ENCODE peak calls at places on chromosomes 6 and 20, in five cellular contexts. One of them, this sample, is unnamed.

GRCh38 chr20:23060629-23061028 is 11.2 kb upstream of the THBD start:
- DNase-seq in Peyer's patch: no peak
- DNase-seq in AG20443: no peak
- DNase-seq in mesendoderm: no peak
- DNase-seq in fibroblast of villous mesenchyme: peak
- DNase-seq in this sample: no peak

GRCh38 chr6:45044510-45045252 is 283.4 kb upstream of the RUNX2 start:
- DNase-seq in Peyer's patch: no peak
- DNase-seq in AG20443: no peak
- DNase-seq in mesendoderm: no peak
- DNase-seq in fibroblast of villous mesenchyme: no peak
- DNase-seq in this sample: no peak

GRCh38 chr6:1864496-1864895 is 254.8 kb downstream of the FOXC1 start:
- DNase-seq in Peyer's patch: no peak
- DNase-seq in AG20443: no peak
- DNase-seq in mesendoderm: peak
- DNase-seq in fibroblast of villous mesenchyme: peak
- DNase-seq in this sample: no peak

GRCh38 chr6:75849329-75850025 is 100.4 kb downstream of the MYO6 start:
- DNase-seq in Peyer's patch: no peak
- DNase-seq in AG20443: no peak
- DNase-seq in mesendoderm: no peak
- DNase-seq in fibroblast of villous mesenchyme: peak
- DNase-seq in this sample: no peak

GRCh38 chr6:159836294-159837140 is 36.4 kb downstream of the PNLDC1 start:
- DNase-seq in Peyer's patch: no peak
- DNase-seq in AG20443: no peak
- DNase-seq in mesendoderm: no peak
- DNase-seq in fibroblast of villous mesenchyme: no peak
- DNase-seq in this sample: no peak

GRCh38 chr6:3500262-3501001 is 43.6 kb upstream of the SLC22A23 start:
- DNase-seq in Peyer's patch: no peak
- DNase-seq in AG20443: peak
- DNase-seq in mesendoderm: no peak
- DNase-seq in fibroblast of villous mesenchyme: peak
- DNase-seq in this sample: peak

GRCh38 chr20:24157213-24157612 is 168.6 kb upstream of the GGTLC1 start:
- DNase-seq in Peyer's patch: no peak
- DNase-seq in AG20443: no peak
- DNase-seq in mesendoderm: no peak
- DNase-seq in fibroblast of villous mesenchyme: no peak
- DNase-seq in this sample: no peak

GRCh38 chr20:10519361-10520048 is 84.4 kb downstream of the SLX4IP start:
- DNase-seq in Peyer's patch: no peak
- DNase-seq in AG20443: no peak
- DNase-seq in mesendoderm: no peak
- DNase-seq in fibroblast of villous mesenchyme: no peak
- DNase-seq in this sample: no peak

GRCh38 chr20:36591281-36591680 is 14.3 kb upstream of the RAB5IF start:
- DNase-seq in Peyer's patch: no peak
- DNase-seq in AG20443: no peak
- DNase-seq in mesendoderm: no peak
- DNase-seq in fibroblast of villous mesenchyme: no peak
- DNase-seq in this sample: no peak

GRCh38 chr20:63690898-63691710 is 5.3 kb upstream of the TNFRSF6B start:
- DNase-seq in Peyer's patch: peak
- DNase-seq in AG20443: no peak
- DNase-seq in mesendoderm: no peak
- DNase-seq in fibroblast of villous mesenchyme: no peak
- DNase-seq in this sample: no peak

GRCh38 chr20:39885975-39886649 is 802.9 kb downstream of the MAFB start:
- DNase-seq in Peyer's patch: peak
- DNase-seq in AG20443: peak
- DNase-seq in mesendoderm: peak
- DNase-seq in fibroblast of villous mesenchyme: peak
- DNase-seq in this sample: peak

GRCh38 chr6:44078795-44079671 is 48.2 kb downstream of the MRPL14 start:
- DNase-seq in Peyer's patch: peak
- DNase-seq in AG20443: peak
- DNase-seq in mesendoderm: peak
- DNase-seq in fibroblast of villous mesenchyme: peak
- DNase-seq in this sample: peak

GRCh38 chr6:20056350-20056992 is 155.8 kb downstream of the MBOAT1 start:
- DNase-seq in Peyer's patch: no peak
- DNase-seq in AG20443: peak
- DNase-seq in mesendoderm: peak
- DNase-seq in fibroblast of villous mesenchyme: peak
- DNase-seq in this sample: peak

GRCh38 chr20:42260216-42260615 is 642.0 kb upstream of the CHD6 start:
- DNase-seq in Peyer's patch: no peak
- DNase-seq in AG20443: no peak
- DNase-seq in mesendoderm: no peak
- DNase-seq in fibroblast of villous mesenchyme: no peak
- DNase-seq in this sample: no peak

GRCh38 chr6:143408151-143408786 is 42.2 kb downstream of the ADAT2 start:
- DNase-seq in Peyer's patch: no peak
- DNase-seq in AG20443: no peak
- DNase-seq in mesendoderm: no peak
- DNase-seq in fibroblast of villous mesenchyme: no peak
- DNase-seq in this sample: no peak

GRCh38 chr6:90083891-90084290 is 189.6 kb downstream of the GJA10 start:
- DNase-seq in Peyer's patch: peak
- DNase-seq in AG20443: no peak
- DNase-seq in mesendoderm: no peak
- DNase-seq in fibroblast of villous mesenchyme: no peak
- DNase-seq in this sample: no peak

GRCh38 chr20:61492065-61492464 is 240.0 kb downstream of the CDH4 start:
- DNase-seq in Peyer's patch: no peak
- DNase-seq in AG20443: no peak
- DNase-seq in mesendoderm: no peak
- DNase-seq in fibroblast of villous mesenchyme: no peak
- DNase-seq in this sample: no peak

GRCh38 chr6:158059108-158059507 is 77.4 kb downstream of the SYNJ2 start:
- DNase-seq in Peyer's patch: no peak
- DNase-seq in AG20443: no peak
- DNase-seq in mesendoderm: no peak
- DNase-seq in fibroblast of villous mesenchyme: no peak
- DNase-seq in this sample: no peak

GRCh38 chr6:133568970-133569889 is 319.7 kb upstream of the TCF21 start:
- DNase-seq in Peyer's patch: peak
- DNase-seq in AG20443: peak
- DNase-seq in mesendoderm: peak
- DNase-seq in fibroblast of villous mesenchyme: peak
- DNase-seq in this sample: peak

This sample was measured in AG08395.